ENCODE peak calls at places on chromosomes 16 and 17, in eight cellular contexts. G is foreskin keratinocyte; O is neural progenitor cell; K is stimulated activated CD8-positive, alpha-beta memory T cell treated with anti-CD3 and anti-CD28 coated beads, Interleukin-12 subunit alpha, Interleukin-12 subunit beta, amount 100 ng/mL, for 4 hours; S is germinal center; M is stimulated activated CD4-positive, alpha-beta T cell treated with anti-CD3 and anti-CD28 coated beads, Interleukin-2, amount 100 ng/mL, for 48 hours; I is astrocyte of the cerebellum; N is anterior cingulate cortex. C is an unnamed sample.

GRCh38 chr17:75514299-75515228 is 773 bp downstream of the CASKIN2 start:
- DNase-seq in K (no peak), G (peak), S (no peak), I (no peak), O (peak), N (no peak), M (no peak), C (no peak)

GRCh38 chr17:28956861-28957260 is 5.5 kb upstream of the PHF12 start:
- DNase-seq in M (no peak), I (no peak), K (no peak), G (no peak), N (no peak), S (no peak), O (no peak), C (no peak)

GRCh38 chr16:55832788-55833583 is at the start of gene CES1:
- DNase-seq in I (no peak), G (no peak), S (no peak), K (no peak), M (no peak), N (no peak), O (peak), C (peak)

GRCh38 chr17:48104440-48104839 is 3.1 kb upstream of the SNX11 start:
- DNase-seq in N (no peak), O (no peak), S (no peak), I (no peak), K (no peak), G (no peak), M (no peak), C (no peak)

GRCh38 chr16:81181013-81181720 is 57.3 kb upstream of the BCO1 start:
- DNase-seq in I (peak), N (no peak), M (no peak), O (peak), S (no peak), G (peak), K (no peak), C (peak)

GRCh38 chr17:19024101-19025078 is 19.8 kb upstream of the FAM83G start:
- DNase-seq in S (no peak), O (no peak), K (no peak), M (no peak), G (peak), I (no peak), N (no peak), C (peak)

GRCh38 chr17:47808036-47808829 is 13.4 kb downstream of the OSBPL7 start:
- DNase-seq in S (no peak), N (no peak), M (no peak), G (no peak), O (no peak), I (no peak), K (no peak), C (no peak)

GRCh38 chr16:13298676-13299075 is 397.3 kb downstream of the SHISA9 start:
- DNase-seq in K (no peak), N (no peak), I (peak), S (no peak), G (no peak), O (no peak), M (no peak), C (no peak)

GRCh38 chr16:56776562-56776961 is 46.6 kb downstream of the NUP93 start:
- DNase-seq in S (no peak), G (peak), M (no peak), N (no peak), I (peak), K (no peak), O (no peak), C (no peak)

GRCh38 chr16:54241525-54241924 is 45.1 kb downstream of the IRX3 start:
- DNase-seq in O (no peak), M (no peak), I (no peak), G (peak), N (no peak), K (no peak), S (no peak), C (no peak)

GRCh38 chr16:7399296-7399695 is 66.7 kb downstream of the RBFOX1 start:
- DNase-seq in G (no peak), I (no peak), M (no peak), O (no peak), K (no peak), S (no peak), N (no peak), C (no peak)